ENCODE peak calls at places on chromosomes 16 and 17, in eight cellular contexts. S is neuronal stem cell, X is GM23338, E is GM23248, D is osteoblast, I is IMR-90, L is PC-9, Q is H1. U is an unnamed sample.

GRCh38 chr16:10539256-10539655 is 41.1 kb downstream of the EMP2 start:
- DNase-seq in S (no peak), Q (no peak), L (peak; percentile 96), E (no peak), X (no peak), I (no peak), D (no peak), U (no peak)

GRCh38 chr16:87499189-87499486 is 6.3 kb upstream of the ZCCHC14 start:
- DNase-seq in L (peak; percentile 50), E (peak; percentile 94), S (no peak), X (no peak), I (peak; percentile 82), Q (no peak), D (peak; percentile 97), U (no peak)

GRCh38 chr17:31535581-31535981 is 144.1 kb downstream of the RAB11FIP4 start:
- DNase-seq in S (no peak), L (no peak), X (no peak), Q (no peak), I (no peak), E (no peak), D (peak; percentile 52), U (no peak)

GRCh38 chr16:11085025-11085485 is 140.7 kb downstream of the CLEC16A start:
- DNase-seq in E (no peak), X (no peak), Q (no peak), I (peak; percentile 47), L (no peak), D (no peak), S (no peak), U (no peak)

GRCh38 chr17:60506312-60506711 is 19.7 kb downstream of the APPBP2 start:
- DNase-seq in L (peak; percentile 40), S (no peak), E (peak; percentile 83), I (peak; percentile 95), X (no peak), Q (no peak), D (peak; percentile 94), U (no peak)

GRCh38 chr17:40326014-40326831 is 17.2 kb downstream of the RARA start:
- DNase-seq in L (peak; percentile 29), Q (no peak), D (peak; percentile 13), S (no peak), X (no peak), I (no peak), E (no peak), U (no peak)

GRCh38 chr16:57620316-57621231 is 7.9 kb upstream of the ADGRG1 start:
- DNase-seq in L (peak; percentile 87), D (peak; percentile 57), I (no peak), S (no peak), X (peak; percentile 46), E (no peak), Q (no peak), U (no peak)

GRCh38 chr17:80861892-80862291 is 129.7 kb upstream of the CHMP6 start:
- DNase-seq in L (no peak), Q (no peak), S (no peak), X (peak; percentile 31), E (peak; percentile 20), I (peak; percentile 30), D (no peak), U (no peak)

GRCh38 chr17:49717371-49717841 is 9.6 kb upstream of the SLC35B1 start:
- DNase-seq in X (no peak), E (no peak), D (no peak), S (no peak), L (no peak), I (no peak), Q (no peak), U (no peak)

GRCh38 chr16:56331399-56331798 is 93.9 kb downstream of the AMFR start:
- DNase-seq in X (no peak), Q (no peak), D (no peak), L (no peak), I (no peak), E (no peak), S (no peak), U (no peak)

GRCh38 chr16:31714899-31715504 is 158.6 kb upstream of the ZNF267 start:
- DNase-seq in E (peak; percentile 25), D (peak; percentile 87), X (no peak), L (no peak), I (no peak), Q (no peak), S (no peak), U (no peak)

GRCh38 chr17:63277629-63278028 is 168.5 kb downstream of the CYB561 start:
- DNase-seq in L (no peak), E (peak; percentile 49), Q (no peak), I (no peak), X (no peak), S (no peak), D (no peak), U (no peak)

GRCh38 chr17:78266231-78266631 is 34.8 kb downstream of the TMEM235 start:
- DNase-seq in S (no peak), Q (no peak), L (no peak), I (no peak), D (peak; percentile 62), X (no peak), E (no peak), U (no peak)
- H2AFZ ChIP-seq in S (no peak overlapping the region), Q (no peak overlapping the region), L (no peak overlapping the region), I (no peak overlapping the region), D (no peak overlapping the region), X (no peak overlapping the region), E (no peak overlapping the region), U (no peak overlapping the region)

GRCh38 chr16:4293181-4293716 is 20.4 kb upstream of the TFAP4 start:
- DNase-seq in S (no peak), D (peak; percentile 26), I (no peak), L (no peak), X (peak; percentile 30), E (no peak), Q (no peak), U (no peak)

GRCh38 chr16:4288148-4288921 is 15.5 kb upstream of the TFAP4 start:
- DNase-seq in D (peak; percentile 94), X (peak; percentile 97), S (peak; percentile 72), I (peak; percentile 82), Q (peak; percentile 98), E (peak; percentile 89), L (peak; percentile 53), U (peak; percentile 76)

GRCh38 chr16:4293822-4294457 is 21.1 kb upstream of the TFAP4 start:
- DNase-seq in Q (peak; percentile 82), X (peak; percentile 90), I (peak; percentile 82), E (peak; percentile 90), S (no peak), D (peak; percentile 97), L (peak; percentile 60), U (no peak)

GRCh38 chr16:4290236-4290830 is 17.5 kb upstream of the TFAP4 start:
- DNase-seq in E (peak; percentile 78), I (peak; percentile 66), D (peak; percentile 46), S (no peak), Q (no peak), L (peak; percentile 96), X (peak; percentile 60), U (no peak)

DNA sequence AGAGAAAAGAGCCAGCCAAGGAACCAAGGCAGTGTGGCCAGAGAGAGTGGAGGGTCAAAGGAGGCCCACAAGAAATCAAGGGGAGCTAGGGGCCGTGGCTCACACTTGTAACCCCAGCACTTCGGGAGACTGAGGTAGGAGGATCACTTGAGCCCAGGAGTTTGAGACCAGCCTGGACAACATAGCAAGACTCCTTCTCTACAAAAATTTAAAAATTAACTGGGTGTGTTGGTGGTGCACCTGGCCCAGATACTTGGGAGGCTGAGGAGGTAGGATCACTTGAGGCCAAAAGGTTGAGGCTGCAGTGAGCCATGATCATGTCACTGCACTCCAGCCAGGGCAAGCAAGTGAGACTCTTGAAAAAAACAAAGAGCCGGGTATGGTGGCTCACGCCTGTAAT is 18.9 kb upstream of the TFAP4 start:
- DNase-seq in I (no peak), E (no peak), X (no peak), S (no peak), Q (no peak), D (no peak), L (no peak), U (no peak)
- H2AFZ ChIP-seq in I (no peak overlapping the region), E (no peak overlapping the region), X (no peak overlapping the region), S (no peak overlapping the region), Q (no peak overlapping the region), D (no peak overlapping the region), L (no peak overlapping the region), U (no peak overlapping the region)

DNA sequence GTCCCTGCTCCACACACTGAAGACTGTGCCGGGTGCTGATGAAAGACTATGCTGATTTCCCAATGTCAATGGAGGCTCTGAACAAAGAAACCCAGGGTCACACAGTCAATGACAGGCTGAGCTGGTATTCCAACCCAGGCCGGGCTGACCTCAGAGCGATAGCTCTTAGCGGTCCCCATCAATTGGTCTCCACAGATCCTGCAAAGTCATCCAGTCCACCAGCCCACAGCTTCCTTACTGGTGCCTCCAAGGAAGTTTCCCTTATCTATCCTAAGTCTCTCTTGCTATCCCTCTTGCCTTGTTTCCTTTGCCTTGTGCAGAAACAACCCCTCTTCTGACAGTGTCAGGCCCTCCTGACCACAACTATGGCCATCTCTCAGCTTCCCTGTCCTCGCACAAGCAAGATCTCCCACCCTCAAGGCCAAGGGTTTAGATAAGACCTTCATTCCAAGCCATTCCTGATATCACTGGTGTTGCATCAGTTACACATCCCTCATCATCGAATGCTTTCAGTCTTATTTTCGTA is 52.7 kb upstream of the KSR1 start:
- DNase-seq in E (no peak), S (no peak), Q (no peak), L (no peak), I (no peak), X (peak; percentile 43), D (no peak), U (no peak)
- H2AFZ ChIP-seq in E (no peak overlapping the region), S (peak overlapping the region; percentile 50), Q (no peak overlapping the region), L (no peak overlapping the region), I (no peak overlapping the region), X (peak overlapping the region; percentile 72), D (no peak overlapping the region), U (no peak overlapping the region)

GRCh38 chr17:50953831-50954601 is 87.9 kb upstream of the TOB1 start:
- DNase-seq in I (peak; percentile 82), E (peak; percentile 34), D (peak; percentile 87), S (no peak), Q (no peak), X (peak; percentile 58), L (peak; percentile 5), U (peak; percentile 43)
- H2AFZ ChIP-seq in I (peak overlapping the region; percentile 86), E (no peak overlapping the region), D (no peak overlapping the region), S (peak overlapping the region; percentile 30), Q (peak overlapping the region; percentile 76), X (peak overlapping the region; percentile 63), L (no peak overlapping the region), U (no peak overlapping the region)

GRCh38 chr16:80330803-80331202 is 210.0 kb upstream of the DYNLRB2 start:
- DNase-seq in L (no peak), X (no peak), I (no peak), E (no peak), D (no peak), S (no peak), Q (no peak), U (no peak)

GRCh38 chr16:80323187-80323807 is 217.5 kb upstream of the DYNLRB2 start:
- DNase-seq in E (no peak), I (no peak), X (no peak), Q (no peak), D (no peak), L (no peak), S (peak; percentile 11), U (no peak)

GRCh38 chr16:80324371-80324770 is 216.4 kb upstream of the DYNLRB2 start:
- DNase-seq in D (no peak), X (peak; percentile 26), E (no peak), I (no peak), L (no peak), Q (no peak), S (no peak), U (no peak)

GRCh38 chr16:80323808-80324195 is 217.0 kb upstream of the DYNLRB2 start:
- DNase-seq in D (no peak), Q (no peak), E (no peak), L (no peak), S (no peak), I (no peak), X (peak; percentile 14), U (no peak)

GRCh38 chr16:80327740-80328139 is 213.1 kb upstream of the DYNLRB2 start:
- DNase-seq in Q (no peak), S (no peak), X (no peak), E (no peak), D (no peak), I (no peak), L (no peak), U (no peak)
- H2AFZ ChIP-seq in Q (no peak overlapping the region), S (no peak overlapping the region), X (no peak overlapping the region), E (no peak overlapping the region), D (no peak overlapping the region), I (no peak overlapping the region), L (no peak overlapping the region), U (no peak overlapping the region)